ENCODE peak calls at places on chromosome 9, in eight cellular contexts. One of them, this sample, is unnamed.

GRCh38 chr9:4489562-4489918 is 728 bp upstream of the SLC1A1 start:
- DNase-seq in MCF 10A: no peak
- DNase-seq in stimulated activated CD4-positive, alpha-beta T cell treated with anti-CD3 and anti-CD28 coated beads, Interleukin-15, amount 100 ng/mL, for 1 hour: no peak
- DNase-seq in neural progenitor cell: peak
- DNase-seq in colonic mucosa: peak
- DNase-seq in A549: peak
- DNase-seq in activated naive CD4-positive, alpha-beta T cell: no peak
- DNase-seq in nephron progenitor cell: peak
- DNase-seq in this sample: no peak

GRCh38 chr9:135468866-135469521 is 10.6 kb upstream of the PPP1R26 start:
- DNase-seq in colonic mucosa: no peak
- DNase-seq in MCF 10A: no peak
- DNase-seq in stimulated activated CD4-positive, alpha-beta T cell treated with anti-CD3 and anti-CD28 coated beads, Interleukin-15, amount 100 ng/mL, for 1 hour: peak
- DNase-seq in nephron progenitor cell: no peak
- DNase-seq in A549: no peak
- DNase-seq in activated naive CD4-positive, alpha-beta T cell: no peak
- DNase-seq in neural progenitor cell: no peak
- DNase-seq in this sample: peak

GRCh38 chr9:134852906-134853654 is 27.5 kb upstream of the FCN2 start:
- DNase-seq in neural progenitor cell: no peak
- DNase-seq in colonic mucosa: no peak
- DNase-seq in A549: no peak
- DNase-seq in MCF 10A: no peak
- DNase-seq in stimulated activated CD4-positive, alpha-beta T cell treated with anti-CD3 and anti-CD28 coated beads, Interleukin-15, amount 100 ng/mL, for 1 hour: no peak
- DNase-seq in nephron progenitor cell: no peak
- DNase-seq in activated naive CD4-positive, alpha-beta T cell: no peak
- DNase-seq in this sample: no peak

GRCh38 chr9:89408628-89409101 is 89.2 kb downstream of the SEMA4D start:
- DNase-seq in nephron progenitor cell: no peak
- DNase-seq in activated naive CD4-positive, alpha-beta T cell: no peak
- DNase-seq in colonic mucosa: no peak
- DNase-seq in A549: no peak
- DNase-seq in stimulated activated CD4-positive, alpha-beta T cell treated with anti-CD3 and anti-CD28 coated beads, Interleukin-15, amount 100 ng/mL, for 1 hour: no peak
- DNase-seq in MCF 10A: no peak
- DNase-seq in neural progenitor cell: no peak
- DNase-seq in this sample: no peak

GRCh38 chr9:72579880-72580570 is 58.6 kb downstream of the TMC1 start:
- DNase-seq in nephron progenitor cell: no peak
- DNase-seq in MCF 10A: peak
- DNase-seq in stimulated activated CD4-positive, alpha-beta T cell treated with anti-CD3 and anti-CD28 coated beads, Interleukin-15, amount 100 ng/mL, for 1 hour: no peak
- DNase-seq in A549: no peak
- DNase-seq in colonic mucosa: no peak
- DNase-seq in activated naive CD4-positive, alpha-beta T cell: no peak
- DNase-seq in neural progenitor cell: no peak
- DNase-seq in this sample: no peak

GRCh38 chr9:93684806-93685553 is 108.6 kb downstream of the PHF2 start:
- DNase-seq in colonic mucosa: no peak
- DNase-seq in nephron progenitor cell: no peak
- DNase-seq in A549: no peak
- DNase-seq in MCF 10A: no peak
- DNase-seq in activated naive CD4-positive, alpha-beta T cell: no peak
- DNase-seq in stimulated activated CD4-positive, alpha-beta T cell treated with anti-CD3 and anti-CD28 coated beads, Interleukin-15, amount 100 ng/mL, for 1 hour: no peak
- DNase-seq in neural progenitor cell: peak
- DNase-seq in this sample: no peak

GRCh38 chr9:123865226-123865625 is 64.7 kb downstream of the DENND1A start:
- DNase-seq in neural progenitor cell: peak
- DNase-seq in A549: no peak
- DNase-seq in MCF 10A: no peak
- DNase-seq in activated naive CD4-positive, alpha-beta T cell: no peak
- DNase-seq in stimulated activated CD4-positive, alpha-beta T cell treated with anti-CD3 and anti-CD28 coated beads, Interleukin-15, amount 100 ng/mL, for 1 hour: no peak
- DNase-seq in nephron progenitor cell: no peak
- DNase-seq in colonic mucosa: no peak
- DNase-seq in this sample: no peak

GRCh38 chr9:18610956-18611355 is 137.0 kb downstream of the ADAMTSL1 start:
- DNase-seq in nephron progenitor cell: no peak
- DNase-seq in colonic mucosa: no peak
- DNase-seq in neural progenitor cell: no peak
- DNase-seq in A549: no peak
- DNase-seq in MCF 10A: no peak
- DNase-seq in stimulated activated CD4-positive, alpha-beta T cell treated with anti-CD3 and anti-CD28 coated beads, Interleukin-15, amount 100 ng/mL, for 1 hour: no peak
- DNase-seq in activated naive CD4-positive, alpha-beta T cell: no peak
- DNase-seq in this sample: no peak

GRCh38 chr9:120845255-120845654 is 2.5 kb upstream of the PSMD5 start:
- DNase-seq in MCF 10A: no peak
- DNase-seq in activated naive CD4-positive, alpha-beta T cell: no peak
- DNase-seq in colonic mucosa: no peak
- DNase-seq in neural progenitor cell: no peak
- DNase-seq in nephron progenitor cell: no peak
- DNase-seq in A549: no peak
- DNase-seq in stimulated activated CD4-positive, alpha-beta T cell treated with anti-CD3 and anti-CD28 coated beads, Interleukin-15, amount 100 ng/mL, for 1 hour: no peak
- DNase-seq in this sample: no peak

GRCh38 chr9:18743976-18744375 is 270.0 kb downstream of the ADAMTSL1 start:
- DNase-seq in colonic mucosa: no peak
- DNase-seq in nephron progenitor cell: no peak
- DNase-seq in neural progenitor cell: no peak
- DNase-seq in A549: no peak
- DNase-seq in stimulated activated CD4-positive, alpha-beta T cell treated with anti-CD3 and anti-CD28 coated beads, Interleukin-15, amount 100 ng/mL, for 1 hour: no peak
- DNase-seq in MCF 10A: no peak
- DNase-seq in activated naive CD4-positive, alpha-beta T cell: no peak
- DNase-seq in this sample: no peak

GRCh38 chr9:14902561-14902960 is 7.7 kb downstream of the FREM1 start:
- DNase-seq in colonic mucosa: no peak
- DNase-seq in activated naive CD4-positive, alpha-beta T cell: no peak
- DNase-seq in MCF 10A: no peak
- DNase-seq in A549: no peak
- DNase-seq in nephron progenitor cell: no peak
- DNase-seq in stimulated activated CD4-positive, alpha-beta T cell treated with anti-CD3 and anti-CD28 coated beads, Interleukin-15, amount 100 ng/mL, for 1 hour: no peak
- DNase-seq in neural progenitor cell: no peak
- DNase-seq in this sample: no peak

GRCh38 chr9:26510137-26510536 is 382.5 kb downstream of the CAAP1 start:
- DNase-seq in A549: no peak
- DNase-seq in MCF 10A: no peak
- DNase-seq in nephron progenitor cell: no peak
- DNase-seq in neural progenitor cell: no peak
- DNase-seq in activated naive CD4-positive, alpha-beta T cell: no peak
- DNase-seq in colonic mucosa: no peak
- DNase-seq in stimulated activated CD4-positive, alpha-beta T cell treated with anti-CD3 and anti-CD28 coated beads, Interleukin-15, amount 100 ng/mL, for 1 hour: no peak
- DNase-seq in this sample: no peak

GRCh38 chr9:3916420-3916819 is 383.4 kb downstream of the GLIS3 start:
- DNase-seq in A549: no peak
- DNase-seq in neural progenitor cell: no peak
- DNase-seq in colonic mucosa: no peak
- DNase-seq in nephron progenitor cell: no peak
- DNase-seq in activated naive CD4-positive, alpha-beta T cell: no peak
- DNase-seq in MCF 10A: no peak
- DNase-seq in stimulated activated CD4-positive, alpha-beta T cell treated with anti-CD3 and anti-CD28 coated beads, Interleukin-15, amount 100 ng/mL, for 1 hour: no peak
- DNase-seq in this sample: no peak

GRCh38 chr9:101353683-101354082 is 31.1 kb downstream of the BAAT start:
- DNase-seq in A549: no peak
- DNase-seq in colonic mucosa: no peak
- DNase-seq in nephron progenitor cell: no peak
- DNase-seq in MCF 10A: no peak
- DNase-seq in stimulated activated CD4-positive, alpha-beta T cell treated with anti-CD3 and anti-CD28 coated beads, Interleukin-15, amount 100 ng/mL, for 1 hour: no peak
- DNase-seq in activated naive CD4-positive, alpha-beta T cell: no peak
- DNase-seq in neural progenitor cell: no peak
- DNase-seq in this sample: no peak

GRCh38 chr9:110213413-110214044 is 5.6 kb upstream of the C9orf152 start:
- DNase-seq in nephron progenitor cell: no peak
- DNase-seq in stimulated activated CD4-positive, alpha-beta T cell treated with anti-CD3 and anti-CD28 coated beads, Interleukin-15, amount 100 ng/mL, for 1 hour: no peak
- DNase-seq in colonic mucosa: peak
- DNase-seq in activated naive CD4-positive, alpha-beta T cell: no peak
- DNase-seq in A549: no peak
- DNase-seq in MCF 10A: peak
- DNase-seq in neural progenitor cell: no peak
- DNase-seq in this sample: no peak

This sample was measured in NCI-H460.